ENCODE peak calls at places on chromosomes 6 and 20, in six cellular contexts. D is CD4-positive, alpha-beta T cell; Z is ovary; R is hepatocyte; X is fibroblast of the aortic adventitia; C is fibroblast of lung. U is an unnamed sample.

GRCh38 chr6:149095842-149096241 is 221.7 kb upstream of the TAB2 start:
- DNase-seq in Z (no peak), C (no peak), D (no peak), X (no peak), R (no peak), U (no peak)

GRCh38 chr20:37218431-37218830 is 39.1 kb upstream of the MROH8 start:
- DNase-seq in C (no peak), D (no peak), Z (no peak), X (no peak), R (no peak), U (no peak)

GRCh38 chr6:12472601-12473038 is 182.5 kb downstream of the EDN1 start:
- DNase-seq in R (peak; percentile 54), Z (no peak), D (no peak), X (peak; percentile 93), C (peak; percentile 89), U (no peak)

GRCh38 chr6:160520043-160520904 is 143.8 kb downstream of the LPA start:
- DNase-seq in C (peak; percentile 57), R (peak; percentile 82), D (peak; percentile 65), Z (peak; percentile 88), X (peak; percentile 64), U (peak; percentile 25)

GRCh38 chr6:155883741-155884140 is 428.1 kb upstream of the NOX3 start:
- DNase-seq in X (peak; percentile 58), D (no peak), C (peak; percentile 83), R (no peak), Z (no peak), U (no peak)

GRCh38 chr20:1417273-1417672 is 24.4 kb upstream of the FKBP1A start:
- DNase-seq in Z (no peak), R (no peak), X (no peak), C (peak; percentile 48), D (no peak), U (no peak)

GRCh38 chr6:78942451-78942850 is 75.1 kb downstream of the IRAK1BP1 start:
- DNase-seq in D (no peak), Z (no peak), X (peak; percentile 4), R (no peak), C (peak; percentile 20), U (no peak)

GRCh38 chr6:5307058-5307457 is 45.7 kb downstream of the FARS2 start:
- DNase-seq in Z (no peak), C (no peak), X (no peak), D (no peak), R (no peak), U (no peak)

GRCh38 chr6:16057411-16057810 is 71.5 kb upstream of the MYLIP start:
- DNase-seq in X (no peak), D (no peak), R (no peak), Z (no peak), C (no peak), U (no peak)

GRCh38 chr6:4575724-4576123 is 200.5 kb upstream of the CDYL start:
- DNase-seq in R (no peak), D (no peak), C (peak; percentile 64), Z (no peak), X (no peak), U (no peak)

GRCh38 chr6:140105857-140106256 is 731.4 kb upstream of the CITED2 start:
- DNase-seq in X (peak; percentile 12), D (no peak), R (peak; percentile 43), Z (no peak), C (peak; percentile 2), U (no peak)

GRCh38 chr6:14596410-14596809 is 478.8 kb downstream of the CD83 start:
- DNase-seq in D (no peak), X (peak; percentile 19), R (peak; percentile 8), Z (no peak), C (peak; percentile 89), U (no peak)
- TF ChIP-seq CTCF in D (no peak), X (no peak), R (no peak), Z (no peak), C (no peak), U (no peak)

GRCh38 chr6:98840385-98840784 is 6.0 kb downstream of the POU3F2 start:
- DNase-seq in R (no peak), C (peak; percentile 14), X (no peak), Z (no peak), D (no peak), U (no peak)

GRCh38 chr6:98841114-98841513 is 6.7 kb downstream of the POU3F2 start:
- DNase-seq in R (no peak), D (no peak), Z (no peak), X (no peak), C (peak; percentile 9), U (no peak)

GRCh38 chr6:98838027-98838426 is 3.7 kb downstream of the POU3F2 start:
- DNase-seq in D (no peak), C (peak; percentile 59), R (no peak), Z (no peak), X (no peak), U (no peak)

GRCh38 chr6:98841589-98842488 is 7.5 kb downstream of the POU3F2 start:
- DNase-seq in D (no peak), Z (no peak), C (peak; percentile 47), X (no peak), R (no peak), U (no peak)

GRCh38 chr6:98839788-98840361 is 5.5 kb downstream of the POU3F2 start:
- DNase-seq in X (peak; percentile 29), R (peak; percentile 37), Z (no peak), D (no peak), C (peak; percentile 83), U (no peak)
- TF ChIP-seq CTCF in X (peak; percentile 43), R (peak; percentile 51), Z (no peak), D (no peak), C (peak; percentile 32), U (peak; percentile 40)

GRCh38 chr6:138945354-138945753 is 42.7 kb downstream of the REPS1 start:
- DNase-seq in Z (no peak), X (no peak), R (no peak), D (no peak), C (no peak), U (no peak)
- TF ChIP-seq CTCF in Z (no peak), X (peak; percentile 18), R (no peak), D (no peak), C (no peak), U (peak; percentile 7)

DNA sequence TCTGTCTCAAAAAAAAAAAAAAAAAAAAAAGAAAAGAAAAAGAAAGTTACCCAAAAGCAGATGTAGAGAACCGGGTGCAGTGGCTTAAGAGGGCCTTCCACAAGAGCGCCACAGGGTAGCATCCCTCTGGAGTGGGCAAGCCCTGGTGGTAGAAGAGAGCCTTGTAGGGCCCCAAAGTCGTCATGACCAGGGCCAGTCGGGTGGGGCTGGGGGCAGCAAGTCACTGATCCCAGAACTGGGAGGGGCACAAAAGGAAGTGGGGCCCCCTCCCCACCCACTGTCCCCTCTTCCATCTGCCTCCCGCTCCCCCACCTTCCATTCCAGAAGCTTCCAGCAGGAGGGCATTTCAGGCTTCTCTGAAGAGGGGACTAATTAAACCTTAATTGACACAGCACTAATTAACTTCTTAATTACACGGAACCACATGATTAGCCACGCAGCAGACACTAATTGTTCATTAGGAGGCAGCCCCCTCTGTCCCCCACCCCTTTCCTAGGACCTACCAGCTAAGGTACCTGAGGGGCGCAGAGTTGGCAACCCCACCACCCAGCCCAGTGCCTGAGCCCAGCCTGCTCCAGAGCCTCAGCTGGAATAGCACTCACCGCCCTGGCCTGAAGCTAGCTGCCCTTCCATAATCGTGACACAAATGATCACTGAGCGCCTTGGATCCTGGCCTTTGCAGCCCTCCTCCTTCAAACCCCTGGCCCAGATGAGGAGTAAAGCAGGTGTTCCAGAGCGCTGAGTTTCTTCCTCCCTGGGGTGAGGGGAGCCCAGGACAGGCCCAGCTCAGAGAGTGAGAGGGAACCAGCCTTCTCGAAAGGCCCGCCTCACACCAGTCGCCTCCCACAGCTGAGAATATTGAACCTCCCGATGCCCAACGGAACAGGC is 34.8 kb downstream of the MDFI start:
- DNase-seq in Z (peak; percentile 11), C (no peak), D (no peak), R (no peak), X (no peak), U (no peak)
- TF ChIP-seq CTCF in Z (no peak), C (no peak), D (no peak), R (no peak), X (no peak), U (no peak)

GRCh38 chr20:18778993-18779392 is 34.6 kb upstream of the SCP2D1 start:
- DNase-seq in D (no peak), C (no peak), Z (no peak), R (no peak), X (no peak), U (no peak)
- TF ChIP-seq CTCF in D (no peak), C (no peak), Z (no peak), R (no peak), X (no peak), U (no peak)

GRCh38 chr20:39993737-39994136 is 695.3 kb downstream of the MAFB start:
- DNase-seq in C (no peak), D (no peak), R (no peak), X (no peak), Z (no peak), U (no peak)

GRCh38 chr20:39990692-39991091 is 698.3 kb downstream of the MAFB start:
- DNase-seq in C (no peak), Z (no peak), D (no peak), X (no peak), R (no peak), U (no peak)

GRCh38 chr20:39986231-39986904 is 702.7 kb downstream of the MAFB start:
- DNase-seq in C (peak; percentile 26), R (peak; percentile 67), D (no peak), Z (peak; percentile 53), X (peak; percentile 45), U (no peak)

GRCh38 chr20:39985276-39985675 is 703.8 kb downstream of the MAFB start:
- DNase-seq in X (no peak), C (no peak), Z (no peak), R (no peak), D (no peak), U (no peak)

DNA sequence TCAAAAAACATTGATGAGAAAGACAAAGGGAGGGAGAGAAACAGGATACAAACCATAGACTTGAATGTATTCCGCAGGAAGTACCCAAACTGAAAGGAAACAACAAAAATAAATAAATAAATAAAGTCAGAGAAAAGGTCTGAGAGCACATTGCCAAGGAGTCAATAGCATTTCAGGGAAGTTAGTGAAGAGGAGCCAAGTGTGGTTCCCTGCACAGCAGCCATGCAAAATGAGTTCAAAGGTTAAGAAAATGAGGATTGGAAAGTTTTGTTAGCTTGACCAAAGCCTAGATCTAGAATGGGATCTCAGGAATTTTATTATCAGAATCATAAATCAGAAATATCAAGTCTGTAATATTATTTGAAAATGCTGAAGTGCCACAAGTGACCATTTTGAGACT is 700.0 kb downstream of the MAFB start:
- DNase-seq in R (no peak), D (no peak), X (no peak), C (no peak), Z (no peak), U (no peak)
- TF ChIP-seq CTCF in R (no peak), D (no peak), X (no peak), C (no peak), Z (no peak), U (no peak)

DNA sequence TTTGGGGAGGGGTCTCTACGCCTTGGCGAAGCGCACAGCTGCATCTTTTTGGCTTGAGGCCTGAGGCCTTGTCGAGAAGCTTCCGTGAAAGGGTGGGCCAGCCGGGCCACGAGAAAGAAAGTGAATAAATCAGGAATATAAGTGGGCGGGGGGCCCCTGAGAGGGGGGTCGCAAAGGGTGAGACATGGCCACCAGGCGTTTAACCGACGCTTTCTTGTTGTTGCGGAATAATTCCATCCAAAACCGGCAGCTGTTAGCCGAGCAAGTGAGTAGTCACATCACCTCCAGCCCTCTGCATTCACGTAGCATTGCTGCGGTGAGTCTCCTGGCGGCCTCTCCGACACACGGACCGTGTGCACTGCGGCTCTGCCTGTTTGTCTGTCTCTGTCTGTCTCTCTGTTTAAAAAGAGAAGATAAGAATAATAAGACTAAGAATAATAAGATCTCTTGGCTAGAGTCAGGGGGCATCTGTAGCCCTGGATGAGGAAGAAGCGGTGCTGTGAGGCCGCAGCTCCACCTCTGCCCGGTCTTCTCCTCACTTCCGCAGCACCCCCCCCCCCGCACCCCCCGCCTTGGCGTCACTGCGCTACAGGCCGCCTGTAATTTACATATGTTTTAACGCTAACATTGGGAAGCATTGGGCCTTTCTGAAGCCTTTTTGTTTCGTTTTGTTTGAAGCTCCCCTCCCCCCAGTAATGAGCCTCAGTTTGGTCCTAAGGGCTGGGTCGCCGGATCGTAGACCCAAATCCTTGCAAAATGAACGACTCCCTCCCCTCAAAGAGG is 931 bp downstream of the STX16 start:
- DNase-seq in D (peak; percentile 55), Z (peak; percentile 54), R (peak; percentile 67), X (peak; percentile 69), C (peak; percentile 85), U (no peak)
- TF ChIP-seq CTCF in D (no peak), Z (no peak), R (no peak), X (no peak), C (no peak), U (no peak)

U was measured in D721Med.